ENCODE peak calls at places on chromosomes 3 and 15, in four cellular contexts. One of them, this sample, is unnamed. For H3K4me1, the result is how much of the 10 kb centered on the place peaks cover.

GRCh38 chr3:150408232-150409124 is at the start of gene TSC22D2:
- DNase-seq in astrocyte: peak
- DNase-seq in colonic mucosa: peak
- DNase-seq in PC-3: peak
- DNase-seq in this sample: peak

GRCh38 chr3:61572879-61573278 is 11.5 kb downstream of the PTPRG start:
- DNase-seq in astrocyte: no peak
- DNase-seq in PC-3: no peak
- DNase-seq in colonic mucosa: no peak
- DNase-seq in this sample: no peak

GRCh38 chr15:70259030-70259424 is 161.3 kb upstream of the TLE3 start:
- DNase-seq in astrocyte: peak
- DNase-seq in PC-3: no peak
- DNase-seq in colonic mucosa: peak
- DNase-seq in this sample: peak

GRCh38 chr3:137263982-137264777 is 306.4 kb downstream of the IL20RB start:
- DNase-seq in PC-3: no peak
- DNase-seq in astrocyte: no peak
- DNase-seq in colonic mucosa: peak
- DNase-seq in this sample: no peak

GRCh38 chr3:119380697-119381096 is 82.7 kb downstream of the TMEM39A start:
- DNase-seq in PC-3: peak
- DNase-seq in colonic mucosa: no peak
- DNase-seq in astrocyte: no peak
- DNase-seq in this sample: no peak

GRCh38 chr3:53142986-53143385 is 12.8 kb upstream of the RFT1 start:
- DNase-seq in astrocyte: no peak
- DNase-seq in PC-3: no peak
- DNase-seq in colonic mucosa: no peak
- DNase-seq in this sample: no peak

GRCh38 chr3:88019024-88019423 is 39.8 kb downstream of the CGGBP1 start:
- DNase-seq in PC-3: peak
- DNase-seq in astrocyte: peak
- DNase-seq in colonic mucosa: no peak
- DNase-seq in this sample: peak

GRCh38 chr3:3170998-3171397 is 8.5 kb downstream of the CRBN start:
- DNase-seq in PC-3: peak
- DNase-seq in astrocyte: no peak
- DNase-seq in colonic mucosa: no peak
- DNase-seq in this sample: no peak

GRCh38 chr3:32109256-32109655 is 2.8 kb downstream of the GPD1L start:
- DNase-seq in astrocyte: peak
- DNase-seq in PC-3: peak
- DNase-seq in colonic mucosa: peak
- DNase-seq in this sample: no peak

GRCh38 chr3:105899528-105899927 is 30.7 kb upstream of the CBLB start:
- DNase-seq in PC-3: peak
- DNase-seq in astrocyte: peak
- DNase-seq in colonic mucosa: no peak
- DNase-seq in this sample: no peak

GRCh38 chr15:26702381-26702780 is 70.5 kb downstream of the GABRB3 start:
- DNase-seq in astrocyte: no peak
- DNase-seq in PC-3: no peak
- DNase-seq in colonic mucosa: no peak
- DNase-seq in this sample: no peak

GRCh38 chr3:100645913-100646312 is 36.5 kb downstream of the ADGRG7 start:
- DNase-seq in colonic mucosa: no peak
- DNase-seq in PC-3: no peak
- DNase-seq in astrocyte: no peak
- DNase-seq in this sample: no peak

GRCh38 chr3:172675371-172676193 is 35.3 kb downstream of the NCEH1 start:
- DNase-seq in colonic mucosa: no peak
- DNase-seq in PC-3: peak
- DNase-seq in astrocyte: peak
- DNase-seq in this sample: no peak

GRCh38 chr3:146715176-146715575 is 110.0 kb upstream of the PLSCR5 start:
- DNase-seq in PC-3: peak
- DNase-seq in astrocyte: peak
- DNase-seq in colonic mucosa: no peak
- DNase-seq in this sample: no peak

GRCh38 chr3:69273895-69274294 is 112.0 kb downstream of the FRMD4B start:
- DNase-seq in astrocyte: no peak
- DNase-seq in colonic mucosa: no peak
- DNase-seq in PC-3: no peak
- DNase-seq in this sample: no peak

GRCh38 chr3:42052132-42052866 is 38.9 kb upstream of the TRAK1 start:
- DNase-seq in PC-3: no peak
- DNase-seq in astrocyte: peak
- DNase-seq in colonic mucosa: no peak
- DNase-seq in this sample: no peak

GRCh38 chr15:34664418-34664817 is 81.0 kb upstream of the GOLGA8B start:
- DNase-seq in PC-3: no peak
- DNase-seq in colonic mucosa: no peak
- DNase-seq in astrocyte: no peak
- DNase-seq in this sample: no peak

GRCh38 chr3:3260870-3261269 is 81.4 kb upstream of the CRBN start:
- DNase-seq in astrocyte: no peak
- DNase-seq in PC-3: no peak
- DNase-seq in colonic mucosa: no peak
- DNase-seq in this sample: no peak

GRCh38 chr3:134001251-134001650 is 28.5 kb downstream of the SLCO2A1 start:
- DNase-seq in colonic mucosa: no peak
- DNase-seq in PC-3: no peak
- DNase-seq in astrocyte: no peak
- DNase-seq in this sample: no peak

GRCh38 chr15:75731248-75732100 is 18.8 kb upstream of the CSPG4 start:
- DNase-seq in PC-3: no peak
- DNase-seq in colonic mucosa: no peak
- DNase-seq in astrocyte: no peak
- DNase-seq in this sample: peak

GRCh38 chr3:136279092-136279491 is 29.0 kb downstream of the PCCB start:
- DNase-seq in colonic mucosa: no peak
- DNase-seq in PC-3: no peak
- DNase-seq in astrocyte: no peak
- DNase-seq in this sample: no peak

GRCh38 chr3:136194409-136195257 is 1.5 kb downstream of the MSL2 start:
- DNase-seq in astrocyte: no peak
- DNase-seq in colonic mucosa: peak
- DNase-seq in PC-3: no peak
- DNase-seq in this sample: peak

GRCh38 chr3:138975366-138975765 is 28.3 kb downstream of the FOXL2NB start:
- DNase-seq in colonic mucosa: no peak
- DNase-seq in astrocyte: no peak
- DNase-seq in PC-3: no peak
- DNase-seq in this sample: no peak

GRCh38 chr3:106589306-106589942 is 720.6 kb upstream of the CBLB start:
- DNase-seq in astrocyte: peak
- DNase-seq in PC-3: no peak
- DNase-seq in colonic mucosa: no peak
- DNase-seq in this sample: no peak

GRCh38 chr3:49668861-49669260 is 5.3 kb upstream of the APEH start:
- DNase-seq in PC-3: peak
- DNase-seq in astrocyte: peak
- DNase-seq in colonic mucosa: no peak
- DNase-seq in this sample: no peak

DNA sequence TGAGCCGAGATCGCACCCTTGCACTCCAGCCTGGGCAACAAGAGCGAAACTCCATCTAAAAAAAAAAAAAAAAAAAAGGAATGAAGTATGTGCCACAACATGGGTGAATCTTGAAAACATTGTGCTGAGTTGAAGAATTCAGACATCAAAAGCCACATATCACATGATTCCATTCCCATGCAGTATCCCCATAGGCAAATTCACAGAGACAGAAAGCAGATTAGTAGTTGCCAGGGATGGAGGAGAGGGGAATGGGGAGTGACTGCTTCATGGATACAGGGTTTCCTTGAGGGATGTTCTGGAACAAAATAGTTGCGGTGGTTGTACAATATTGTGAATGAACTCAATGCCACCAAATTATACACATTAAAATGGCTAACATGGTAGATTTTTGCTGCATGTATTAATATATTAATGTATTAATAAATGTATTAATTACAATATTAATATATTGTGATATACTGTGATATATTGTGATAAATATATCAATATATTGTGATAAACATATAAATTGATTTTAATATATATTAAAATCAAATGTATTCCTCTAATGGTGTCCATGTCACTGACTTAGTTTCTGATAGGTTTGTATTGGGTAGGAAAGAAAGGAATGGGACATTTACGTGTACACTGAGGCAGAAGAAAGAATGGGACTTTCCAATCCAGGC is 34.9 kb downstream of the SMAD3 start:
- DNase-seq in astrocyte: no peak
- DNase-seq in colonic mucosa: no peak
- DNase-seq in PC-3: no peak
- DNase-seq in this sample: no peak
- H3K4me1 ChIP-seq in astrocyte: half or more
- H3K4me1 ChIP-seq in colonic mucosa: under half
- H3K4me1 ChIP-seq in PC-3: half or more
- H3K4me1 ChIP-seq in this sample: under half

DNA sequence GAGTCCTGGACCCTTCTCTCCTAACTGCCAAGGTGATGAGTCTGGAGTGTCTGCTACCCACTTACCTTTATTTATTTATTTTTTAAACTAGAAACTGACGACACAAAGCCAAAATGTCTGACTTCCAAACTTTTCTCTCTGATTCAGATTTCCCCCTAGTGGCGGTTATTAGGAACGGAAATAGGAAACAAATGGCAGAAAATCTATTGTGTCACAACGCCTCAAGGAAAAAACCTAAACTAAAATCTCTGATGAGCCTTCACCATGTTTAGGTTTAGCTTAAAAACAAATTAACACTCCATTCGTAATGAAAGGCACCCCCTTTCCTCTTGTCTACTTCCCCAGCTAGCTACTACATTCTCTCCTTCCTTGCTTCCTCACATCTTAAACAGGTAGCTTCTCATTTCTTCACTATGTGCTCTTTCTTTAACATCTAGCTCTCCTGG is 94.0 kb upstream of the MEX3B start:
- DNase-seq in astrocyte: peak
- DNase-seq in PC-3: peak
- DNase-seq in colonic mucosa: no peak
- DNase-seq in this sample: no peak
- H3K9ac ChIP-seq in astrocyte: peak
- H3K9ac ChIP-seq in PC-3: no peak
- H3K9ac ChIP-seq in colonic mucosa: no peak
- H3K9ac ChIP-seq in this sample: no peak

DNA sequence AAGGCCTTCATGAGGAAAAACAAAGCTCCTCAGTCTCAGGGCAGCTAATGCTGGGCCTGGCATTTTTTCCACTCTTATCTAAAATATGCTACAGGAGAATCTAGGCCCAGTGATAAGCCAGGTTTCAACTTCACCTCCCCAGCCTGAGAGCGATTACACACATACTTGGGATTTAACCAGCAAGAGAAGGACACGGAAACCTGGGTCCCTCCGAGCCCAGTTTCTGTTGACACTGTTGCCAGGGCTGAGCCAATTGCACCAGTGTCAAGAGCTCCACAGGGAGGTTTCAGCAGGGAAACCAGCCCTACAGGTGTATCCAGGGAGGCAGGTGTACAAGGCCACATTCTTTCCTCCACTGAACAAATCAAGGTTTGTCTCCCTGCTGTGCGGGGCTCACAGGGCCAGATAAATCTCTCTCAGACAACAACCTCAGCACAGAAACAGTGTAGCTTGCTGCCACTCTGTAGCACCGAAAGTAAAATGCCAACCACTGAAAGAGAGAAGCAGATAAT is 85.4 kb downstream of the MAGI1 start:
- DNase-seq in PC-3: peak
- DNase-seq in astrocyte: peak
- DNase-seq in colonic mucosa: peak
- DNase-seq in this sample: no peak
- H3K4me1 ChIP-seq in PC-3: half or more
- H3K4me1 ChIP-seq in astrocyte: half or more
- H3K4me1 ChIP-seq in colonic mucosa: under half
- H3K4me1 ChIP-seq in this sample: under half

GRCh38 chr15:62469874-62470688 is 305.0 kb upstream of the C2CD4B start:
- DNase-seq in PC-3: peak
- DNase-seq in colonic mucosa: no peak
- DNase-seq in astrocyte: peak
- DNase-seq in this sample: no peak
- H3K9ac ChIP-seq in PC-3: no peak
- H3K9ac ChIP-seq in colonic mucosa: no peak
- H3K9ac ChIP-seq in astrocyte: peak
- H3K9ac ChIP-seq in this sample: no peak

GRCh38 chr3:22908974-22909507 is 294.1 kb upstream of the UBE2E2 start:
- DNase-seq in colonic mucosa: no peak
- DNase-seq in astrocyte: no peak
- DNase-seq in PC-3: no peak
- DNase-seq in this sample: no peak

DNA sequence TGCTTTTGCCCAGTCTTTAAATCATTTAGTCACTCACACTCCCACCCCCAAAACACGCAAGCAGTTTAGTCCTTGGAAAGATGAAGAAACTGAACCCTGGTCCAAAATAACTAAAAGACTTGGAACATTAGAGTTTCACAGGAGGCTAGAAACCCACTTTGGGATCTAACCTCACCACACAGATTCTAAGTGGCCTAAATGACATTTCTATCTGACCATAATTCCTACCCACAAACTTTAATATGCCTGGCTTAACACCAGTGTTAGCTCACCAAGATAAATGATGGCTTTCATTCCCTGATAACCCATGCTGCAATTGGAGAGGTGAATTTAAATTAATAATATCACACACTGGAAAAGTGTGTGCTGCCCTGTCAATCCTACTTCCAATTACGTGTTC is 295.3 kb upstream of the UBE2E2 start:
- DNase-seq in astrocyte: peak
- DNase-seq in colonic mucosa: no peak
- DNase-seq in PC-3: no peak
- DNase-seq in this sample: no peak
- H3K4me1 ChIP-seq in astrocyte: under half
- H3K4me1 ChIP-seq in colonic mucosa: under half
- H3K4me1 ChIP-seq in PC-3: under half
- H3K4me1 ChIP-seq in this sample: under half

GRCh38 chr15:55279746-55280351 is 9.8 kb downstream of the RAB27A start:
- DNase-seq in colonic mucosa: no peak
- DNase-seq in PC-3: peak
- DNase-seq in astrocyte: peak
- DNase-seq in this sample: peak

GRCh38 chr15:55281517-55282227 is 7.9 kb downstream of the RAB27A start:
- DNase-seq in PC-3: no peak
- DNase-seq in astrocyte: no peak
- DNase-seq in colonic mucosa: no peak
- DNase-seq in this sample: no peak

GRCh38 chr15:55277715-55278114 is 11.9 kb downstream of the RAB27A start:
- DNase-seq in astrocyte: no peak
- DNase-seq in PC-3: no peak
- DNase-seq in colonic mucosa: no peak
- DNase-seq in this sample: no peak

GRCh38 chr15:55277116-55277564 is 12.5 kb downstream of the RAB27A start:
- DNase-seq in astrocyte: peak
- DNase-seq in colonic mucosa: no peak
- DNase-seq in PC-3: no peak
- DNase-seq in this sample: peak

GRCh38 chr15:55279100-55279745 is 10.4 kb downstream of the RAB27A start:
- DNase-seq in PC-3: no peak
- DNase-seq in astrocyte: no peak
- DNase-seq in colonic mucosa: no peak
- DNase-seq in this sample: no peak
- H3K9ac ChIP-seq in PC-3: no peak
- H3K9ac ChIP-seq in astrocyte: no peak
- H3K9ac ChIP-seq in colonic mucosa: no peak
- H3K9ac ChIP-seq in this sample: no peak